ENCODE peak calls at places on chromosomes 5 and 9, in five cellular contexts. Y, G, Q, T and M are unnamed samples.

GRCh38 chr5:171806976-171807823 is 21.6 kb downstream of the SMIM23 start:
- DNase-seq in Y (no peak), G (no peak), Q (no peak), T (no peak), M (no peak)

GRCh38 chr9:131098391-131099087 is 2.2 kb downstream of the AIF1L start:
- DNase-seq in Y (peak; percentile 46), G (no peak), Q (no peak), T (no peak), M (no peak)

GRCh38 chr9:128136816-128137793 is 9.6 kb upstream of the PTGES2 start:
- DNase-seq in Y (no peak), G (no peak), Q (no peak), T (no peak), M (no peak)

GRCh38 chr5:32020271-32020670 is 153.8 kb downstream of the GOLPH3 start:
- DNase-seq in Y (no peak), G (no peak), Q (no peak), T (no peak), M (no peak)

GRCh38 chr9:107638496-107638895 is 148.9 kb upstream of the KLF4 start:
- DNase-seq in Y (no peak), G (no peak), Q (no peak), T (no peak), M (no peak)

GRCh38 chr5:12526113-12526512 is 621.9 kb upstream of the CTNND2 start:
- DNase-seq in Y (no peak), G (no peak), Q (no peak), T (no peak), M (no peak)

GRCh38 chr5:125604104-125604503 is 819.1 kb upstream of the GRAMD2B start:
- DNase-seq in Y (no peak), G (no peak), Q (no peak), T (no peak), M (no peak)

GRCh38 chr5:6832994-6833393 is 119.8 kb downstream of the TENT4A start:
- DNase-seq in Y (no peak), G (no peak), Q (peak; percentile 49), T (no peak), M (no peak)

GRCh38 chr9:26947736-26948135 is 694 bp upstream of the PLAA start:
- DNase-seq in Y (no peak), G (no peak), Q (no peak), T (no peak), M (no peak)

GRCh38 chr9:2874001-2874750 is 30.3 kb upstream of the PUM3 start:
- DNase-seq in Y (no peak), G (no peak), Q (no peak), T (no peak), M (no peak)

GRCh38 chr9:79801459-79801858 is 229.7 kb downstream of the TLE4 start:
- DNase-seq in Y (no peak), G (no peak), Q (no peak), T (no peak), M (no peak)

GRCh38 chr9:119802621-119803020 is 433.4 kb upstream of the BRINP1 start:
- DNase-seq in Y (no peak), G (no peak), Q (peak; percentile 53), T (no peak), M (no peak)

GRCh38 chr5:122565331-122565730 is 209.5 kb upstream of the SNX2 start:
- DNase-seq in Y (no peak), G (no peak), Q (no peak), T (no peak), M (no peak)

GRCh38 chr9:128819716-128820664 is 1.7 kb downstream of the ENDOG start:
- DNase-seq in Y (no peak), G (peak; percentile 64), Q (peak; percentile 66), T (no peak), M (no peak)

GRCh38 chr5:60700347-60700815 is 415 bp upstream of the DEPDC1B start:
- DNase-seq in Y (no peak), G (peak; percentile 13), Q (peak; percentile 33), T (no peak), M (no peak)

GRCh38 chr9:106878081-106878837 is 15.3 kb downstream of the ZNF462 start:
- DNase-seq in Y (peak; percentile 32), G (no peak), Q (no peak), T (no peak), M (no peak)

GRCh38 chr9:136011703-136012496 is 50.7 kb upstream of the UBAC1 start:
- DNase-seq in Y (peak; percentile 25), G (peak; percentile 83), Q (no peak), T (no peak), M (no peak)

GRCh38 chr9:98775831-98776441 is 20.4 kb downstream of the ANKS6 start:
- DNase-seq in Y (peak; percentile 74), G (peak; percentile 34), Q (peak; percentile 70), T (peak; percentile 63), M (peak; percentile 62)

GRCh38 chr5:173310296-173310769 is 17.9 kb downstream of the STC2 start:
- DNase-seq in Y (no peak), G (no peak), Q (no peak), T (no peak), M (no peak)

GRCh38 chr5:180804129-180804601 is 1.6 kb upstream of the MGAT1 start:
- DNase-seq in Y (no peak), G (no peak), Q (no peak), T (no peak), M (no peak)

GRCh38 chr9:69502671-69503301 is 169.4 kb downstream of the APBA1 start:
- DNase-seq in Y (no peak), G (no peak), Q (no peak), T (no peak), M (no peak)

GRCh38 chr5:178555005-178555404 is 35.2 kb downstream of the COL23A1 start:
- DNase-seq in Y (no peak), G (no peak), Q (no peak), T (no peak), M (no peak)

GRCh38 chr5:79935992-79936643 is 54.9 kb downstream of the MTX3 start:
- DNase-seq in Y (no peak), G (peak; percentile 59), Q (no peak), T (no peak), M (no peak)

GRCh38 chr5:72238712-72239445 is 81.2 kb downstream of the MRPS27 start:
- DNase-seq in Y (peak; percentile 19), G (no peak), Q (no peak), T (no peak), M (no peak)

GRCh38 chr9:122348791-122349190 is 22.0 kb upstream of the PTGS1 start:
- DNase-seq in Y (no peak), G (no peak), Q (no peak), T (no peak), M (no peak)

GRCh38 chr9:122349201-122349600 is 21.6 kb upstream of the PTGS1 start:
- DNase-seq in Y (no peak), G (no peak), Q (no peak), T (no peak), M (no peak)

GRCh38 chr9:122348288-122348777 is 22.5 kb upstream of the PTGS1 start:
- DNase-seq in Y (no peak), G (no peak), Q (no peak), T (no peak), M (no peak)

GRCh38 chr9:122347348-122348287 is 23.2 kb upstream of the PTGS1 start:
- DNase-seq in Y (no peak), G (no peak), Q (no peak), T (peak; percentile 37), M (no peak)

GRCh38 chr9:122346478-122347347 is 24.1 kb upstream of the PTGS1 start:
- DNase-seq in Y (peak; percentile 55), G (peak; percentile 39), Q (no peak), T (peak; percentile 32), M (peak; percentile 43)
- TF ChIP-seq CTCF in Y (no peak), G (no peak), Q (no peak), T (no peak), M (no peak)

DNA sequence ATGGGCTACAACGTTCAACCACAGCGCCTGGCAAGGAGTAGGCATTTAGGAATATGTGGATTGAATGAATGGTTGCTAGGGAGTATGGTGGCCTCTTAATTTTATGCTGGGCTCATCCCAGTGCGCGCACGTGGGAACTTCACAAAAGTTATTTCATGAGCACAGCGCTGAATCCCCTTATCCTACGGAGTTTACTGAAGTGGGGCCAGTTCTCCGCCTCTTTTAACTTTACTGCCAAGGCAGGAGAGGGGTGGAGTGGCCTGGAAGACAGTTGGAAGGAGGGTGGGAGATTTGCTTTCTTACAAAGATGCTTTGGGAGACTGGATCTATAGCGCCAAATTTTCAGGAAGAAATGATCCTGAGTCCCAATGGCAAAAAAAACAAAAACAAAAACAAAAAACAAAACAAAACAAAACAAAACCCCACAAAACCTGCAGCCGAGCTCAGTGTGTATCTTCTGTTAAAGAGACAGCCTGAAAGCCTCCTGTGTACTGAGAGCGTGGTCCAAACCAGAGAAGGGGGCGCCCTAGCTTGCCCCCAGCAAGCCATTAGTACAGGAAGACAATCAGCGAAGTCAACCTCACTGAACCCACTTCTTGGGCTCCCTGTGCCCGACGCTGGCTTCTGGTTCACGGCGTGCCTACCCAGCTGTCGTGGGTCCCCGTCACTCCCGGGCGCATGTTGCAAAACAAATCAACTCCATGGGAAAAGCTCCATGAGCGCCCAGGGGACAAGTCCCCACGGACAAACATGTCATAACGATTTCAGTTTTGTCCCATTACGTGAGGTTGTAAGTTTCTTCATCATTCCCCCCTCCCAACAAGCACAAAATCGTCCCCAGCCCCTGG is 326.7 kb downstream of the SH3GL2 start:
- DNase-seq in Y (peak; percentile 15), G (peak; percentile 68), Q (no peak), T (no peak), M (peak; percentile 15)
- TF ChIP-seq CTCF in Y (no peak), G (peak; percentile 24), Q (no peak), T (no peak), M (no peak)

DNA sequence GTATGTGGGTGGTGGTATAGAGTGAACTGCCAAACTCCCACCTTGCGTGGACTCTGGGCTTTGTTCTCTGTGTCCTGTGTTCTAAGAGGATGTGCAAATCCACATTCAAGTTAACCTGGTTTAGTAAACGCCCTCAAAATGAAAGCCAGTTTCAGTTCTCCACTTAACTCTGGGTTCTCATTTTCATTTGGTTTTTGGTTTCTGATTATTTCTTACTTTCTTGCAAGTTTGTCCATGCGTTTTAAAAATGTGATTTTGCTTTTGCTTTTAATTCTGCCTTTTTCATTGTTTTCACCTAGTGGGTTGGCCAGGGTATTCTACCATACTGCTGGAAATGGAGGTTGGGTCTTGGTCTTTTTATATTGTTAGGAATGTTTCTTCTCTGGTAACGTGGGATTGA is 38.2 kb downstream of the GALNT10 start:
- DNase-seq in Y (no peak), G (no peak), Q (no peak), T (no peak), M (no peak)
- TF ChIP-seq CTCF in Y (no peak), G (no peak), Q (no peak), T (no peak), M (no peak)

GRCh38 chr9:89411759-89412158 is 86.2 kb downstream of the SEMA4D start:
- DNase-seq in Y (no peak), G (no peak), Q (no peak), T (no peak), M (no peak)

GRCh38 chr9:89412951-89413350 is 85.0 kb downstream of the SEMA4D start:
- DNase-seq in Y (no peak), G (no peak), Q (no peak), T (no peak), M (peak; percentile 17)

GRCh38 chr9:89408628-89409101 is 89.2 kb downstream of the SEMA4D start:
- DNase-seq in Y (no peak), G (no peak), Q (no peak), T (no peak), M (no peak)

GRCh38 chr9:89410022-89410421 is 87.9 kb downstream of the SEMA4D start:
- DNase-seq in Y (no peak), G (no peak), Q (no peak), T (no peak), M (no peak)

DNA sequence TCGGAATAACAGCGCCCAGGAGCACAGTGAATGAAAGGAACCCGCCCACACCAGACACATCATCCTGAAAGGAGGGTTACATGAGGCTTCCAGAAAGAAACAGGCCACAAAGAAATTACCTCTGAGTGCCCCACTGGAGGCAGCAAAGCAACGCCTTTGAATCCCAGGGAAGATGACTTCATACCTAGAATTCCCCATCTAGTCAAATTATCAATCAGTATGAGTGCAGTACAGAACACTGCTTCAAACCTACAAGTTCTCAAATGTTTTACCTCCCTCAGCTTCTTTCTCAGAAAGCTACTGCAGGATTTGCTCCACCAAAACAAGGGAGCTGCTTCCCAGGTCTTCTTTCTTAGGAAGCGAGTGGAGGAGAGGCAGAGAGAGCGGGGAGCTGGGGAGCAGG is 87.2 kb downstream of the SEMA4D start:
- DNase-seq in Y (no peak), G (no peak), Q (no peak), T (no peak), M (no peak)
- TF ChIP-seq CTCF in Y (no peak), G (no peak), Q (no peak), T (no peak), M (no peak)